ENCODE peak calls at places on chromosomes 12 and 14, in six cellular contexts. O is MM.1S; C is neural progenitor cell; T is CD8-positive, alpha-beta T cell; U is Panc1; E is cardiac muscle cell. G is an unnamed sample. For H3K36me3, the result is how much of the 10 kb centered on the place peaks cover.

GRCh38 chr12:51009038-51009437 is 17.1 kb downstream of the SLC11A2 start:
- DNase-seq in T (peak), O (no peak), E (no peak), C (no peak), U (no peak), G (no peak)

GRCh38 chr12:96094201-96094600 is 58.8 kb upstream of the LTA4H start:
- DNase-seq in T (no peak), U (no peak), O (peak), E (no peak), C (no peak), G (no peak)

GRCh38 chr14:94098359-94098758 is 12.2 kb upstream of the IFI27 start:
- DNase-seq in T (no peak), O (no peak), C (no peak), U (no peak), E (no peak), G (no peak)

GRCh38 chr14:94387051-94388026 is 1.1 kb downstream of the SERPINA1 start:
- DNase-seq in O (no peak), C (no peak), T (no peak), U (no peak), E (no peak), G (no peak)

GRCh38 chr14:32244404-32244803 is 41.3 kb upstream of the RNU6-8 start:
- DNase-seq in O (no peak), U (no peak), E (peak), T (no peak), C (no peak), G (no peak)

GRCh38 chr12:98399532-98399931 is 115.9 kb upstream of the TMPO start:
- DNase-seq in U (no peak), O (peak), C (peak), E (no peak), T (peak), G (peak)

GRCh38 chr12:12072064-12072760 is 1.5 kb downstream of the BCL2L14 start:
- DNase-seq in O (no peak), E (no peak), T (peak), U (no peak), C (no peak), G (peak)

GRCh38 chr12:78386871-78387270 is 477.7 kb upstream of the SYT1 start:
- DNase-seq in O (no peak), E (no peak), C (no peak), U (no peak), T (no peak), G (no peak)

GRCh38 chr14:102969060-102969791 is 46.8 kb downstream of the AMN start:
- DNase-seq in T (no peak), E (no peak), O (no peak), C (no peak), U (no peak), G (no peak)

GRCh38 chr14:105853089-105853906 is 326.9 kb downstream of the TMEM121 start:
- DNase-seq in C (no peak), E (no peak), O (no peak), T (peak), U (no peak), G (no peak)

GRCh38 chr14:104735830-104736642 is 12.0 kb downstream of the ADSS1 start:
- DNase-seq in U (no peak), T (no peak), O (no peak), E (no peak), C (no peak), G (no peak)

GRCh38 chr14:50045039-50045711 is 71.2 kb downstream of the VCPKMT start:
- DNase-seq in E (no peak), T (peak), O (peak), C (no peak), U (no peak), G (peak)

GRCh38 chr12:116490481-116490880 is 68.7 kb upstream of the MAP1LC3B2 start:
- DNase-seq in O (no peak), C (no peak), T (no peak), U (no peak), E (no peak), G (no peak)

GRCh38 chr12:2356601-2357125 is 303.9 kb downstream of the CACNA1C start:
- DNase-seq in C (no peak), E (no peak), O (no peak), T (no peak), U (no peak), G (no peak)

GRCh38 chr14:37090026-37090425 is 82.4 kb downstream of the SLC25A21 start:
- DNase-seq in U (no peak), O (no peak), C (no peak), T (no peak), E (no peak), G (no peak)

GRCh38 chr12:23895792-23896218 is 53.7 kb downstream of the SOX5 start:
- DNase-seq in E (no peak), C (peak), T (no peak), O (no peak), U (no peak), G (no peak)

GRCh38 chr14:71591929-71592328 is 340.3 kb upstream of the RGS6 start:
- DNase-seq in U (peak), T (no peak), C (no peak), E (no peak), O (peak), G (no peak)
- H3K4me3 ChIP-seq in U (no peak), T (no peak), C (no peak), E (no peak), O (no peak), G (no peak)

GRCh38 chr12:10220398-10221077 is 7.9 kb downstream of the GABARAPL1 start:
- DNase-seq in C (no peak), O (no peak), T (no peak), U (no peak), E (no peak), G (no peak)
- H3K36me3 ChIP-seq in C (under half), O (under half), T (under half), U (under half), E (under half), G (under half)

DNA sequence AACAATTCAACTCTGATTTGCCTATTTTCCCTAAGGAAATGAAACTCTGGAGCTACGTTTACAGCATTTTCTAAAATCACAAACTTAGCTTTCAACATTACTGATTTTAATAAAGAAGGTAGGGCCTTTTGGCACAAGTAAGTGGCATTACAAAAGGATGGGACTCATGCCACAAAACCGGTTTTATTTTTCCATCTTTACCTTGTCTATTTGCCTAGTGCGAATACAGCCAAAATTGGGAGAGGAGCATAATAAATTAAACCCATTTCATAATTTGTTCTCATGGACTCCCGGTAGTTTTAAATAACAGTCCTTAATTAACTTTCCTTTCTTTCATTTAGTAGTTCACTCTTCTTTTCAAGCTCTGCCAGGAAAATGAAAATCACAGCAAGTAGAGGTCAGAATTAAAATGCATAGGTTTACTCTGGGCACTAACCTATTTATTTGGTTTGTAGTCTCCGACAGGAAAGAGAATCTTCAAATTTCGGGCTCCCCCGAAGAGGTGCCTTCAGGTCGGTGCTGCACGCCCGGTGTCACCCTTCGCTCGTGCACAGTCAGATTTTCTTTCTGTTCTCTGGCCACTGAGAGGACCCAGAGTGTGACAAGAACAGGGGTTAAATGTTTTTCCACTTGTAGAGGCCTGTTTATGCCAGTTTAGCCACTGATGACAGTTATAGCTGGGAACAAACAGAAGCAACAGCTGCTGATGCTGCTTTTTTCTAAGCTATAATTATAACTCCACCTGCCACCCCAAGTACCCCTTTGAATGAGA is at the start of gene BEST3:
- DNase-seq in E (no peak), U (no peak), C (no peak), T (no peak), O (peak), G (no peak)
- H3K4me3 ChIP-seq in E (no peak), U (no peak), C (no peak), T (no peak), O (peak), G (no peak)

GRCh38 chr14:74555476-74556050 is 56.5 kb downstream of the LTBP2 start:
- DNase-seq in C (no peak), E (no peak), U (no peak), O (no peak), T (no peak), G (no peak)
- H3K36me3 ChIP-seq in C (under half), E (under half), U (under half), O (under half), T (under half), G (under half)

DNA sequence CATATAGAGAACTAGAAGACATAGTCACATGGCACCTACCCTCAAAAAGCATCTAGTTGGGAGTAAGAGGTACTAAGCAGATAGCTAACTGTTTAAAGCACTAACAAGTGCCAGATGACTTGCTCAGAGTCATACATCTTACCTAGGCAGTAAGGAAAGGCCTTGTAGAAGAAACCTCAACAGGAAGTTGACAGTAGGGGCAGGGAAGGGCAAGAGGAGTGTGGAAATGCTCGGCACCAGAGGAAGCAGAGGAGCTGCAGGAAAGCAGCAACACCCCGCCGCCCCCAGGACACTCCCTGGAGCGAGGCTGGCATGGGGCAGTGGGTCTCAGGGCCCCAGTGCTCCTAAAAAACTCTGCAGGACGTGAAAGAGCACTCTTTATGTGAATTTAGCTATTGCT is 92.9 kb downstream of the PPP2R5C start:
- DNase-seq in C (no peak), E (no peak), T (no peak), U (no peak), O (no peak), G (no peak)
- H3K4me3 ChIP-seq in C (no peak), E (no peak), T (no peak), U (no peak), O (no peak), G (no peak)

DNA sequence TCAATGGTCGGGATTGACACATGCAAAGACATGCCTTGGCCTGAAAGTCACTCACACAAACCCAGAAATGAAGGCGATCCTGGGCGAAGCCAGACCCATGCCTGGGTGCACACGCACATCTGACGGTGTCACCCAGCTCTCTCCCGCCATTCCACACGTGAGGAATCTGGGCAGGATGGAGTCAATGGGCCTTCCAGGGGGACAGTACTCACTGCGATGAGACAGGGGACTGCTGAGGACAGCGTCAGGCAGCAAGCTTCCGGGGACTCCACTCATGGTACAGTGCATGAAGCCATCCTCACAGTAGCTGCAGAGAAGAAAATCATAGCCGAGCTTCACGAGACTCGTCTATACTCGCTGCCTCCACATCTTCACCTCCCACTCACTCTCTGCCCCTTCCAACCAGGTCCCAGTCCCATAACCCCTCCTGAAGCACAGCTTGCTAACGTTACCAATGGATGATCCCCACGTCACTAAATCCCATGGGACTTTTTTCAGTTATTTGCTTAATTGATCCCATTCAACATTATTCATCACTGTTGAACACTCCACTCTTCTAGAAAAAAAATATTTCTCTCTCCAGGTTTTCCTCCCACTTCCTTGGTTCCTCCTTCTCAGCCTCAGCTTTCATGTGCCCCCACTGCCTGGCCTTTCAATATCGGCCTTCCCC is 77.8 kb downstream of the VWF start:
- DNase-seq in E (no peak), O (no peak), T (no peak), C (no peak), U (no peak), G (no peak)
- H3K36me3 ChIP-seq in E (under half), O (under half), T (under half), C (under half), U (under half), G (under half)

DNA sequence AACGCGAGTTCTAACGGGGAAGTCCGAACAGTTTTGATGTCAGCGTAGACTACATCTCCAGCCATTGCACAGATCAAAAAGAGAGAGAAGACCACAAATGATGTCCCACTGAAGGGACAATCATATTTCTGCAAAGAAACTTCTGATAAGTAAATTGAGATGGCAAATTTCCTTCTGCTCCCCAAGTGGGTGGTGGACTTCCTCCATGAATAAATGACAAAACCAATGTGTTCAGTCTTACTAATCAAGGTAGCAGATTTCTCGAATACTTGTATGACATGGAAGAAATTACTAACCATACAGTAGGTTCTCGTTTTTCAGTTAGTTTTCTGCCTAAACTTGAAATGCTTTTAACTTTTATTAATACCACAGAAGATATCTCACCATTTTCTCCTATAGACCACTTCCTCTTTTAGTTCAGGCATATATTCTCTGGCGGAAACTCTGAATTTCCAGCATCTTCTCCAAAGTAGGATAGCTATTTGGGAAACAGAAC is at the start of gene CLECL1:
- DNase-seq in O (no peak), E (no peak), C (no peak), U (no peak), T (no peak), G (no peak)
- H3K4me3 ChIP-seq in O (peak), E (no peak), C (no peak), U (no peak), T (no peak), G (peak)

GRCh38 chr12:45938566-45938965 is 51.8 kb downstream of the SCAF11 start:
- DNase-seq in T (no peak), E (no peak), U (no peak), C (no peak), O (no peak), G (no peak)
- H3K36me3 ChIP-seq in T (under half), E (under half), U (under half), C (under half), O (under half), G (under half)

DNA sequence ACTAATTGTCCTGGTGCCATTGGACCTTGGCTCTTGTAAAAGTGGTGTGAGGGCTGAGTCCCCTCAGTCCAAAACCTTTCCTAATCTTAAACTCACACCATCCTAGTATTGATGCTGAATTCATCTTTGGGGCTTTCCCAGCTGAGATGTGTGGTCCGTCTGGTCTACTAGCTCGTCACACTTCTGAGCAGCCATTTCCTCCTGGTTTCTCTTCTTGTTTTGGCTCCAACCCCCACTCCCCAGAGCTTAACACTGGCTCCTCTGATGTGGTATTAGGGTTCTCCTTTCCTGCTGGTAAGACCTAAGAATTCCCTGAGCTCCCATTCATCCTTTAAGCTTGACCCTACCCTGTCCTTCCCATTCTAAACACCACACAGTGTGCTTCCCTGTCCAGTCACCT is 900.6 kb downstream of the VRK1 start:
- DNase-seq in U (no peak), E (no peak), T (peak), C (no peak), O (peak), G (peak)
- H3K4me3 ChIP-seq in U (no peak), E (no peak), T (no peak), C (no peak), O (no peak), G (no peak)

DNA sequence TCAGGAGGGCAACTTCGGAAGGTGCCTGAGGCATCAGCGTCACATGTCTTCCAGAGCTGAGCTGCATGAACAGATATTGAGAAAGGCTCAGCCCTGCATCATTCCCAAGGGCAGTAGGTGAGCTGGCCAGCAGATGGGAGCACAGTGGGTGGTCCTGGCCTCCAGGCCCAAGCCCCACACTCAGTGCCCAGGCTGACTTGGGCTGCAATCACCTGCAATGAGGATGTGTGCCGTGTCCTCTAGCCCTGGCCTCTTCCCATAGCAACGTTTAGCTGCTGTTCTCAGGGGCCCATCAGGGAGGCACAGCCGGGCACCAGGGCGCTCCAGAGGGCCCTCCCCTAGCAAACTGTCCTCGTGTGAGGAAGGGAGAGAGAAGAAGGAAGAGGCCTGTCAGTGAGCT is 32.0 kb downstream of the TEP1 start:
- DNase-seq in C (no peak), U (no peak), O (no peak), T (no peak), E (no peak), G (no peak)
- H3K36me3 ChIP-seq in C (under half), U (under half), O (under half), T (half or more), E (under half), G (half or more)